ENCODE peak calls at places on chromosomes 4 and X, in four cellular contexts. X is RKO; I is CD8-positive, alpha-beta T cell; Q is DND-41. D is an unnamed sample.

GRCh38 chrX:102154900-102155805 is 624 bp downstream of the BEX5 start:
- DNase-seq in X (peak), I (peak), Q (no peak), D (no peak)

GRCh38 chr4:80788798-80789197 is 241.7 kb upstream of the BMP3 start:
- DNase-seq in X (no peak), I (no peak), Q (no peak), D (no peak)

GRCh38 chr4:5712931-5713330 is 1.9 kb downstream of the EVC start:
- DNase-seq in X (no peak), I (no peak), Q (no peak), D (no peak)

GRCh38 chr4:76920715-76921114 is 22.8 kb upstream of the SOWAHB start:
- DNase-seq in X (no peak), I (no peak), Q (no peak), D (no peak)

GRCh38 chr4:22179124-22179874 is 230.7 kb upstream of the KCNIP4 start:
- DNase-seq in X (peak), I (no peak), Q (no peak), D (no peak)

GRCh38 chr4:86924805-86925204 is 10.0 kb upstream of the AFF1 start:
- DNase-seq in X (peak), I (no peak), Q (no peak), D (no peak)

GRCh38 chr4:141957416-141957815 is 321.0 kb downstream of the IL15 start:
- DNase-seq in X (no peak), I (no peak), Q (no peak), D (no peak)

GRCh38 chrX:43973249-43973672 is at the start of gene NDP:
- DNase-seq in X (no peak), I (no peak), Q (no peak), D (no peak)

GRCh38 chr4:73311428-73311827 is 52.8 kb upstream of the ANKRD17 start:
- DNase-seq in X (peak), I (no peak), Q (no peak), D (no peak)

GRCh38 chr4:138981930-138982390 is 33.6 kb upstream of the NOCT start:
- DNase-seq in X (peak), I (no peak), Q (no peak), D (no peak)

GRCh38 chr4:154086247-154086646 is 297.4 kb upstream of the SFRP2 start:
- DNase-seq in X (no peak), I (no peak), Q (no peak), D (no peak)

GRCh38 chr4:1399508-1400190 is 6.6 kb downstream of the NKX1-1 start:
- DNase-seq in X (no peak), I (no peak), Q (no peak), D (no peak)

GRCh38 chr4:172813359-172813923 is 355.2 kb upstream of the GALNT7 start:
- DNase-seq in X (no peak), I (no peak), Q (no peak), D (no peak)

GRCh38 chr4:113941836-113942235 is 37.6 kb downstream of the ARSJ start:
- DNase-seq in X (no peak), I (no peak), Q (no peak), D (no peak)

D was measured in activated T-helper 1 cell treated with anti-CD3 and anti-CD28 coated beads, Interleukin-2, amount 50 U/mL, for 16 hours.